ENCODE peak calls at places on chromosomes 2 and 18, in six cellular contexts. I is tibial artery, D is astrocyte, L is GM12878, E is uterus, W is cardiac muscle cell. Y is an unnamed sample.

GRCh38 chr2:45612265-45612664 is 1.2 kb upstream of the SRBD1 start:
- DNase-seq in W (no peak), D (no peak), E (no peak), L (no peak), I (no peak), Y (no peak)

GRCh38 chr2:66569321-66569851 is 134.5 kb downstream of the MEIS1 start:
- DNase-seq in E (peak), I (no peak), D (peak), W (peak), L (no peak), Y (no peak)

GRCh38 chr2:165952600-165953210 is 871 bp downstream of the TTC21B start:
- DNase-seq in D (peak), E (no peak), I (no peak), W (peak), L (no peak), Y (no peak)

GRCh38 chr18:48676756-48677368 is 138.0 kb downstream of the CTIF start:
- DNase-seq in L (no peak), I (peak), D (peak), E (peak), W (peak), Y (peak)

GRCh38 chr2:141341444-141341843 is 789.4 kb downstream of the LRP1B start:
- DNase-seq in I (no peak), W (peak), E (no peak), L (no peak), D (peak), Y (no peak)

GRCh38 chr2:179044500-179044899 is 5.4 kb downstream of the CCDC141 start:
- DNase-seq in W (no peak), L (no peak), I (no peak), D (no peak), E (no peak), Y (no peak)

GRCh38 chr2:37670378-37671012 is 947 bp downstream of the CDC42EP3 start:
- DNase-seq in L (no peak), W (peak), I (no peak), E (no peak), D (no peak), Y (no peak)

GRCh38 chr2:26645792-26646191 is 4.6 kb upstream of the CIB4 start:
- DNase-seq in W (no peak), E (no peak), D (no peak), I (no peak), L (no peak), Y (no peak)

GRCh38 chr2:102117488-102117887 is 25.1 kb upstream of the IL1R1 start:
- DNase-seq in W (peak), D (no peak), E (no peak), L (no peak), I (no peak), Y (no peak)

GRCh38 chr2:127421871-127422618 is 3.8 kb downstream of the PROC start:
- DNase-seq in W (no peak), D (no peak), I (no peak), E (no peak), L (no peak), Y (no peak)

GRCh38 chr2:19774788-19775156 is 127.0 kb downstream of the TTC32 start:
- DNase-seq in W (no peak), D (no peak), L (no peak), I (no peak), E (no peak), Y (no peak)

GRCh38 chr18:37160038-37160745 is 331.3 kb downstream of the KIAA1328 start:
- DNase-seq in I (no peak), D (no peak), L (no peak), E (no peak), W (no peak), Y (no peak)

GRCh38 chr2:222301296-222301997 is 2.6 kb upstream of the PAX3 start:
- DNase-seq in D (no peak), E (no peak), L (no peak), W (no peak), I (no peak), Y (no peak)

GRCh38 chr2:48183991-48184390 is 277.7 kb upstream of the FBXO11 start:
- DNase-seq in D (no peak), L (no peak), W (no peak), E (no peak), I (no peak), Y (no peak)

GRCh38 chr2:37827911-37828411 is 97.1 kb upstream of the RMDN2 start:
- DNase-seq in W (peak), E (no peak), D (peak), I (no peak), L (no peak), Y (no peak)

GRCh38 chr2:229346801-229347540 is 75.9 kb upstream of the PID1 start:
- DNase-seq in W (peak), D (peak), I (no peak), L (no peak), E (no peak), Y (no peak)

GRCh38 chr2:229344151-229344551 is 73.1 kb upstream of the PID1 start:
- DNase-seq in D (peak), E (no peak), W (peak), L (no peak), I (no peak), Y (no peak)

GRCh38 chr2:229340086-229340760 is 69.1 kb upstream of the PID1 start:
- DNase-seq in I (no peak), E (no peak), D (peak), L (no peak), W (peak), Y (no peak)

GRCh38 chr2:229342376-229342775 is 71.3 kb upstream of the PID1 start:
- DNase-seq in L (no peak), I (peak), D (no peak), E (peak), W (peak), Y (peak)

GRCh38 chr2:229343661-229344060 is 72.6 kb upstream of the PID1 start:
- DNase-seq in I (no peak), D (no peak), E (no peak), W (no peak), L (no peak), Y (no peak)
- H3K27ac ChIP-seq in I (no peak), D (no peak), E (no peak), W (no peak), L (no peak), Y (no peak)

GRCh38 chr2:207950063-207950760 is 75.1 kb downstream of the PLEKHM3 start:
- DNase-seq in L (no peak), D (peak), W (peak), E (no peak), I (no peak), Y (no peak)
- H3K27ac ChIP-seq in L (no peak), D (no peak), W (no peak), E (no peak), I (no peak), Y (no peak)

DNA sequence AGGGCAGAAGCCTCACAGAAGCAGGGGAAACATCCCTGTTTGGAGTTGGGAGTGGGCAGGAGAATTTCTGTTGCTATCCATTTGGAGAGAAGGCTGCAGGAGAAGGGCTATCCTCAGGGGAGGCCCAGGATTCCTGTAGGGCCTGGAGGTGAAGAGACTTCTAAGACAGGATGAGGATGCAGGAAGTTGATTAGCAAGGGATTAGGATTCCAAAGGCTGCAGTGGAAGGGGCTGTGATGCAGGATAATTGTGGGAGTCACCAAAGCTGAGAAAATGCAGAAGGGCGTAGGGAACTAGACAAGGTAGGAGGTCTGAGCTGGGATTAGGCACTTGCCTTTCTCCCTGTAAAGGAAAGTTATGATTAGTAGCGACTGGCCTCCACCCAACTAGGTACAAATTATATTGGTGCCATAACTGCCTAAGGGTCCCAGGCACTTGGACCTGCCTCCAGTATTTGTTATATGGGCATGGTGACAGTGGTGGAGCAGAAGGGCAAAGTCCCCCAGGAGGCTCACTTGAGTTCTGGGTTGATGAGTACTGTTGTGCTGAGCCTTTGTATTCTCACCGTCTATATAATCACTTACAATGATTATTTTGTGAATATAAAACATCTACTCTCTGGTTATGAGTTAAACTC is 96.4 kb upstream of the MSTN start:
- DNase-seq in E (no peak), I (no peak), W (no peak), D (no peak), L (no peak), Y (no peak)
- H3K27ac ChIP-seq in E (no peak), I (no peak), W (no peak), D (no peak), L (peak), Y (no peak)

GRCh38 chr2:43020990-43021677 is 205.3 kb downstream of the ZFP36L2 start:
- DNase-seq in L (no peak), E (no peak), W (no peak), D (no peak), I (no peak), Y (no peak)

GRCh38 chr2:43020296-43020695 is 206.1 kb downstream of the ZFP36L2 start:
- DNase-seq in I (no peak), W (no peak), E (peak), D (no peak), L (no peak), Y (no peak)

GRCh38 chr2:43018179-43019024 is 208.0 kb downstream of the ZFP36L2 start:
- DNase-seq in L (no peak), W (peak), E (peak), I (peak), D (peak), Y (no peak)

GRCh38 chr2:43019536-43020183 is 206.7 kb downstream of the ZFP36L2 start:
- DNase-seq in I (no peak), D (no peak), E (peak), W (no peak), L (no peak), Y (no peak)

DNA sequence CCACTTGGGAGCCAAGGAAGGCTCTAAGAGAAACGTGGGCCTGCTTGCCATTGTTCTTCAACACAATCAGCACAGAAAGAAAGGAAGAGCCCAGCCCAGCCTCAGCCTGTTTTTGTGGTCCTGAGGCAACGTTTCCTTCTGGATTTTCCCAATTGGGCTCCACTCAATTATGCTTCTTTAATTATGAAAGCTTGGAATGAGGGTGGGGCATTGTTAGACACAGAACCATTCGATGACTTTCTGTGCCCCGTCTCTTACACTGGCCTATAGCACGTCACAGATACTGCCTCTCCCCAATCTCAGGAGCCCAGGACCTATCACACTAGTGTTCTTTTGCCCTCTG is 207.4 kb downstream of the ZFP36L2 start:
- DNase-seq in D (no peak), E (no peak), L (no peak), I (no peak), W (no peak), Y (no peak)
- H3K27ac ChIP-seq in D (no peak), E (peak), L (no peak), I (no peak), W (no peak), Y (no peak)

GRCh38 chr2:64607381-64607780 is 46.3 kb downstream of the SERTAD2 start:
- DNase-seq in W (no peak), D (no peak), E (no peak), L (no peak), I (no peak), Y (no peak)
- H3K27ac ChIP-seq in W (no peak), D (no peak), E (no peak), L (peak), I (no peak), Y (no peak)

GRCh38 chr2:203237501-203238238 is 1.1 kb upstream of the CYP20A1 start:
- DNase-seq in L (no peak), W (no peak), I (no peak), D (no peak), E (no peak), Y (no peak)
- H3K27ac ChIP-seq in L (no peak), W (no peak), I (peak), D (no peak), E (peak), Y (no peak)

GRCh38 chr2:25586726-25587144 is 86.6 kb downstream of the DTNB start:
- DNase-seq in E (no peak), D (peak), I (no peak), W (no peak), L (peak), Y (no peak)

GRCh38 chr2:25590921-25591505 is 82.4 kb downstream of the DTNB start:
- DNase-seq in E (no peak), I (no peak), W (no peak), D (no peak), L (no peak), Y (no peak)

GRCh38 chr2:25588576-25588975 is 84.8 kb downstream of the DTNB start:
- DNase-seq in W (no peak), E (no peak), I (no peak), D (no peak), L (no peak), Y (no peak)

GRCh38 chr2:25587361-25587760 is 86.0 kb downstream of the DTNB start:
- DNase-seq in E (no peak), I (no peak), D (peak), L (no peak), W (peak), Y (no peak)

DNA sequence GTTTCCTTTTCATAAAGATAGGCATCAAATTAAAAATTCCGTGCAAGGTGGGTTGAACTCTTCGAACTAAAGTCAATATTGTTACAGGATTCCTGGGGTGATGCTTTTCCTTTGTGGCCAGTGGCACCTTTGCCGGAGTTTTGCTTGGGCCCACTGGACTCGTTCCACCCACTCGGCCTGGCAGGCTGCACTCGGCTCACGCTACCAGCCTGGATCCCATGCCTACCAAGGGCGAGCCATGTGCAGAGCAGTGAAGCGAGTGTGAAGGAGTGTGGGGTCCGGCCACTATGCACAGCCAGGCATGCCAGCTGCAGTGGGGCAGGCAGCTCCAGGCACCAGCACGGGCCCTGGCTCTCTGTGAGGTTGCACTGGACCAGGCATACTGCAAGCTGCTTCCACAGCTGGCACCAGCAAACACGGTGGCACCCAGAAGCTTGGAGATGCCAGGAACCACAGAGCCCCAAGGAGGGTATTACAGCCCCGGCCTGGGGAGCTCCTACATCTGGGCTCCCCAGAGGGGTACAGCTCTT is 83.6 kb downstream of the DTNB start:
- DNase-seq in L (no peak), W (no peak), D (no peak), E (no peak), I (no peak), Y (no peak)
- H3K27ac ChIP-seq in L (no peak), W (no peak), D (no peak), E (no peak), I (no peak), Y (no peak)

GRCh38 chr2:189131986-189132385 is 47.6 kb downstream of the COL5A2 start:
- DNase-seq in I (no peak), E (no peak), D (peak), L (no peak), W (no peak), Y (no peak)
- H3K27ac ChIP-seq in I (no peak), E (no peak), D (peak), L (no peak), W (no peak), Y (no peak)

GRCh38 chr18:9968081-9968848 is 54.4 kb downstream of the VAPA start:
- DNase-seq in I (no peak), E (no peak), L (no peak), W (peak), D (peak), Y (no peak)
- H3K27ac ChIP-seq in I (no peak), E (no peak), L (no peak), W (no peak), D (no peak), Y (no peak)

GRCh38 chr2:197433770-197434438 is 924 bp downstream of the SF3B1 start:
- DNase-seq in I (no peak), L (no peak), E (no peak), D (peak), W (no peak), Y (no peak)
- H3K27ac ChIP-seq in I (peak), L (peak), E (peak), D (peak), W (peak), Y (peak)